ENCODE peak calls at places on chromosome 7, in ten cellular contexts. Y is sigmoid colon, O is A549, I is suprapubic skin, B is transverse colon, X is stomach, T is GM12878, Q is SK-N-SH, U is upper lobe of left lung, Z is tibial nerve. W is an unnamed sample.

GRCh38 chr7:102983602-102984001 is 70.8 kb downstream of the LRRC17 start:
- DNase-seq in Y (no peak), O (no peak), I (no peak), B (no peak), X (no peak), T (no peak), Q (no peak), U (no peak), Z (no peak), W (no peak)

GRCh38 chr7:131623154-131623553 is 66.7 kb upstream of the PODXL start:
- DNase-seq in Y (no peak), O (no peak), I (peak), B (peak), X (no peak), T (no peak), Q (no peak), U (peak), Z (no peak), W (no peak)

GRCh38 chr7:102004229-102004628 is 186.8 kb downstream of the CUX1 start:
- DNase-seq in Y (no peak), O (no peak), I (no peak), B (no peak), X (no peak), T (no peak), Q (no peak), U (no peak), Z (no peak), W (no peak)

GRCh38 chr7:84746347-84746746 is 440.5 kb downstream of the SEMA3D start:
- DNase-seq in Y (no peak), O (no peak), I (no peak), B (no peak), X (no peak), T (no peak), Q (peak), U (no peak), Z (no peak), W (no peak)

GRCh38 chr7:66219805-66220204 is 14.7 kb downstream of the TPST1 start:
- DNase-seq in Y (no peak), O (no peak), I (no peak), B (no peak), X (no peak), T (no peak), Q (no peak), U (no peak), Z (no peak), W (no peak)

GRCh38 chr7:66950763-66951162 is 29.7 kb downstream of the TMEM248 start:
- DNase-seq in Y (no peak), O (no peak), I (no peak), B (no peak), X (no peak), T (no peak), Q (no peak), U (no peak), Z (no peak), W (no peak)

GRCh38 chr7:7567898-7568531 is 1.3 kb downstream of the MIOS start:
- DNase-seq in Y (no peak), O (no peak), I (no peak), B (no peak), X (no peak), T (no peak), Q (no peak), U (no peak), Z (no peak), W (no peak)

GRCh38 chr7:25429731-25430130 is 201.4 kb upstream of the NPVF start:
- DNase-seq in Y (no peak), O (no peak), I (no peak), B (peak), X (no peak), T (no peak), Q (no peak), U (no peak), Z (no peak), W (no peak)

GRCh38 chr7:2632717-2633537 is 1.1 kb downstream of the TTYH3 start:
- DNase-seq in Y (peak), O (peak), I (peak), B (peak), X (peak), T (no peak), Q (peak), U (peak), Z (peak), W (peak)

GRCh38 chr7:2539031-2540028 is 16.0 kb downstream of the BRAT1 start:
- DNase-seq in Y (peak), O (no peak), I (peak), B (peak), X (no peak), T (no peak), Q (peak), U (peak), Z (no peak), W (no peak)

GRCh38 chr7:109003742-109004141 is 434.1 kb downstream of the DNAJB9 start:
- DNase-seq in Y (no peak), O (no peak), I (no peak), B (no peak), X (no peak), T (no peak), Q (no peak), U (no peak), Z (no peak), W (no peak)

GRCh38 chr7:2299853-2300512 is 14.3 kb downstream of the SNX8 start:
- DNase-seq in Y (no peak), O (no peak), I (no peak), B (no peak), X (no peak), T (no peak), Q (peak), U (no peak), Z (no peak), W (no peak)

GRCh38 chr7:130930260-130930659 is 196.3 kb upstream of the KLF14 start:
- DNase-seq in Y (no peak), O (no peak), I (no peak), B (peak), X (no peak), T (no peak), Q (no peak), U (no peak), Z (no peak), W (no peak)

GRCh38 chr7:151951672-151952338 is 4.4 kb upstream of the GALNTL5 start:
- DNase-seq in Y (no peak), O (no peak), I (no peak), B (no peak), X (no peak), T (no peak), Q (no peak), U (no peak), Z (no peak), W (no peak)

GRCh38 chr7:112529486-112529885 is 48.7 kb downstream of the LSMEM1 start:
- DNase-seq in Y (no peak), O (no peak), I (no peak), B (no peak), X (no peak), T (no peak), Q (no peak), U (no peak), Z (no peak), W (no peak)

GRCh38 chr7:46616636-46617035 is 695.6 kb upstream of the IGFBP3 start:
- DNase-seq in Y (no peak), O (no peak), I (no peak), B (no peak), X (no peak), T (no peak), Q (no peak), U (no peak), Z (no peak), W (no peak)

GRCh38 chr7:122412441-122412840 is 107.9 kb upstream of the FEZF1 start:
- DNase-seq in Y (no peak), O (no peak), I (no peak), B (no peak), X (no peak), T (no peak), Q (no peak), U (no peak), Z (no peak), W (no peak)

GRCh38 chr7:99473315-99473596 is 566 bp downstream of the ZNF789 start:
- DNase-seq in Y (no peak), O (peak), I (no peak), B (peak), X (no peak), T (peak), Q (peak), U (no peak), Z (no peak), W (no peak)

GRCh38 chr7:141754939-141755338 is 9.0 kb upstream of the TAS2R3 start:
- DNase-seq in Y (no peak), O (no peak), I (no peak), B (no peak), X (no peak), T (no peak), Q (peak), U (no peak), Z (no peak), W (no peak)

GRCh38 chr7:29353810-29354209 is 159.2 kb downstream of the CHN2 start:
- DNase-seq in Y (no peak), O (no peak), I (no peak), B (no peak), X (no peak), T (no peak), Q (no peak), U (no peak), Z (no peak), W (no peak)

GRCh38 chr7:119640326-119640725 is 632.6 kb upstream of the KCND2 start:
- DNase-seq in Y (no peak), O (no peak), I (no peak), B (no peak), X (no peak), T (no peak), Q (no peak), U (no peak), Z (no peak), W (no peak)

GRCh38 chr7:119643558-119643957 is 629.4 kb upstream of the KCND2 start:
- DNase-seq in Y (no peak), O (no peak), I (no peak), B (no peak), X (no peak), T (no peak), Q (no peak), U (no peak), Z (no peak), W (no peak)

DNA sequence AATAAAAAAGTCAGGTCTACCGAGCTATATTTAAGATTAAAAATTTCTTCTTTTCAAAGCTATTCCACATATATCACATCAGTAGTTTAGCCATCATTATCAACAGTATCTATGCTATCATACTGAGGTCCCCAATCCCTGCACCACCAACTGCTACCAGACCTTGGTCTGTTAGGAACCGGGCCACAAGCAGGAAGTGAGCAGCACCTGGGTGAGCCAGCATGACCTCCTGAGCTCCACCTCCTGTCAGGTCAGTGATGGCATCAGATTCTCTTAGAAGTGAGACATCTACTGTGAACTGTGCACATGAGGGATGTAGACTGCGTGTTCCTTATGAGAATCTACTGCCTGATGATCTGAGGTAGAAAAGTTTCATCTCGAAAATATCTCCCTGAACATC is 632.1 kb upstream of the KCND2 start:
- DNase-seq in Y (no peak), O (no peak), I (no peak), B (no peak), X (no peak), T (no peak), Q (no peak), U (no peak), Z (no peak), W (no peak)
- TF ChIP-seq EP300 in Y (no peak), O (no peak), I (no peak), B (no peak), X (no peak), T (no peak), Q (no peak), U (no peak), Z (no peak), W (no peak)

GRCh38 chr7:71308105-71308504 is 176.2 kb downstream of the GALNT17 start:
- DNase-seq in Y (peak), O (no peak), I (no peak), B (no peak), X (no peak), T (no peak), Q (no peak), U (no peak), Z (peak), W (peak)
- TF ChIP-seq EP300 in Y (no peak), O (no peak), I (peak), B (no peak), X (no peak), T (no peak), Q (no peak), U (no peak), Z (no peak), W (no peak)

GRCh38 chr7:118149394-118149793 is 34.6 kb upstream of the LSM8 start:
- DNase-seq in Y (no peak), O (no peak), I (no peak), B (no peak), X (no peak), T (no peak), Q (no peak), U (no peak), Z (no peak), W (no peak)

GRCh38 chr7:118152149-118152548 is 31.8 kb upstream of the LSM8 start:
- DNase-seq in Y (no peak), O (no peak), I (no peak), B (no peak), X (no peak), T (no peak), Q (no peak), U (no peak), Z (no peak), W (no peak)

GRCh38 chr7:118152632-118153031 is 31.3 kb upstream of the LSM8 start:
- DNase-seq in Y (no peak), O (no peak), I (no peak), B (no peak), X (no peak), T (no peak), Q (no peak), U (no peak), Z (no peak), W (no peak)

GRCh38 chr7:118151671-118152070 is 32.3 kb upstream of the LSM8 start:
- DNase-seq in Y (no peak), O (no peak), I (no peak), B (no peak), X (no peak), T (no peak), Q (no peak), U (no peak), Z (no peak), W (no peak)

DNA sequence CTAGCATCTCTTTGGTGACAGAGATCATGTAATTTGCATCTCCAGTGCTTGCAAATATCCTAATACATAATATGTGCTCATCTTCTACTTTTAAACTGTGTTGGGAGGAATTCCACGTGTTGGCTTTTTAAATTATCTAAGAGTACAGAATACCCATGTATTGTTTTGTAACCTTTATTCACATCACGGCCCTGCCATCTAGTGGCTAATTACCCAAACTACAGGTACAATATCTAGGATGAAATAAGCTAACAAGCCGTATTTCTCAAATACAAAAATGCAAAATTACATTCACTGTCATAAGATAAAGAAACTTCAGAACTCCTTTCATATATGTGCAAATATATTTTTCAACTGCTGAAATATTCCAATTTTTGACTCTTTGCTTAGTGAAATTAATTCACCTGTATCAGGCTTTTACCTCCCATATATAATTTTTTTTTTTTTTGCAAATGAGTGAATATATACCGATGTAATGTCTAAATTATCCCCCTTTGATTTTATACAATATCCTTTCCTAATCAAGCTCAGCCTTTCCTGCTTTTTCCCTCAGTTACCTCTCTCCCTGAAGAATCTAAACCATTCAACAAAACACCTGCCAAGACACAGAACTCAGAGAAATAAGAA is 30.3 kb upstream of the LSM8 start:
- DNase-seq in Y (no peak), O (no peak), I (no peak), B (peak), X (no peak), T (no peak), Q (peak), U (no peak), Z (no peak), W (no peak)
- TF ChIP-seq EP300 in Y (no peak), O (no peak), I (no peak), B (no peak), X (no peak), T (no peak), Q (no peak), U (no peak), Z (no peak), W (no peak)

GRCh38 chr7:124698964-124699363 is 66.6 kb downstream of the GPR37 start:
- DNase-seq in Y (no peak), O (no peak), I (no peak), B (no peak), X (no peak), T (no peak), Q (no peak), U (no peak), Z (no peak), W (no peak)
- TF ChIP-seq EP300 in Y (no peak), O (no peak), I (no peak), B (no peak), X (no peak), T (no peak), Q (no peak), U (no peak), Z (no peak), W (no peak)

GRCh38 chr7:78472519-78472918 is 673.9 kb downstream of the PHTF2 start:
- DNase-seq in Y (no peak), O (no peak), I (no peak), B (no peak), X (no peak), T (no peak), Q (no peak), U (no peak), Z (no peak), W (no peak)

GRCh38 chr7:78473902-78474301 is 675.3 kb downstream of the PHTF2 start:
- DNase-seq in Y (no peak), O (no peak), I (no peak), B (no peak), X (no peak), T (no peak), Q (peak), U (no peak), Z (no peak), W (no peak)

GRCh38 chr7:78476851-78477405 is 678.4 kb downstream of the PHTF2 start:
- DNase-seq in Y (no peak), O (no peak), I (no peak), B (no peak), X (no peak), T (no peak), Q (no peak), U (no peak), Z (no peak), W (no peak)

DNA sequence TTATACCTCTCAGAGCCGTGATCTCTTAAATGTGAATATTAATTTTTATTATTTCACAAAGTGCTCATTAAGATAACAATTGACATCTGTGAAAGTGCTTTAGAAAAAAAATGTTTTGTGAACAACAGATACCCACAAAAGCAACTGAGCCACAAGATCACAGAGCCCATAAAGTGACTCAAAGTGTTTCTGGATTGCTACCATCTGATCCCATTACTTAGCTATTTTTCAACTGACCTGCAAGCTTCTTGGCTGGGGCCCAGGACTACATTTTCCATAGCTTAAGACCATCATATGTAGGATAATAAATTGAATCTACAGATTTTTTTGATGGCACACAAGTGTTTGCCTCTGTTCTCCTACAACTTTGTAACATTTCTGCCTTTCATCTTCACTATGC is 674.4 kb downstream of the PHTF2 start:
- DNase-seq in Y (no peak), O (no peak), I (no peak), B (no peak), X (no peak), T (no peak), Q (no peak), U (no peak), Z (no peak), W (no peak)
- TF ChIP-seq EP300 in Y (no peak), O (no peak), I (no peak), B (no peak), X (no peak), T (no peak), Q (no peak), U (no peak), Z (no peak), W (no peak)

DNA sequence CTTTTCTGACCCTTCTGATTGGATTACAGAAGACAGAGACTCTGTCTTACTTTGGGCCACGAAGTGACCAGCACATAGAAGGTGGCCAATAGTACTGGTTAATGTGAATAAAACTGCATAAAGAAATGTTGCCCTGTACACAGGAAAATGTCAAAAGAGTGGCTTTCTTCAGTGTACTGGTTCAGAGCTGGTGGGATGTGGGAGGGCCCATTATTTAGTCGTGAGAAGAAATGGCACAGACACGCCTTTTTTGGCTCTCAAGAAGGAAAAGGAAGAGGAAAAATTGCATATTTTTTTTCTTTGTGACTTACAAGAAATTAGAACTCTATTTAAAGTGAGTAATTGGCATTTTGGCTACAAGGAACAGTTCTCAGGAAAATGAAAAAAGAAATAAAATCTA is 129.7 kb downstream of the DGKI start:
- DNase-seq in Y (no peak), O (no peak), I (no peak), B (no peak), X (no peak), T (no peak), Q (no peak), U (no peak), Z (no peak), W (no peak)
- TF ChIP-seq EP300 in Y (no peak), O (no peak), I (no peak), B (no peak), X (no peak), T (no peak), Q (no peak), U (no peak), Z (no peak), W (no peak)

W was measured in ovary.